ENCODE peak calls at places on chromosome 6, in four cellular contexts. M is heart left ventricle, T is uterus, Y is ovary. F is an unnamed sample.

GRCh38 chr6:43798688-43799444 is 28.9 kb downstream of the VEGFA start:
- DNase-seq in M (peak; percentile 67), T (peak; percentile 59), Y (no peak), F (peak; percentile 83)

GRCh38 chr6:16973071-16973470 is 128.8 kb upstream of the STMND1 start:
- DNase-seq in M (no peak), T (no peak), Y (no peak), F (no peak)

GRCh38 chr6:168122521-168122920 is 43.5 kb upstream of the FRMD1 start:
- DNase-seq in M (no peak), T (no peak), Y (peak; percentile 13), F (no peak)

GRCh38 chr6:35024601-35025054 is 116.5 kb downstream of the TCP11 start:
- DNase-seq in M (peak; percentile 68), T (no peak), Y (no peak), F (no peak)

GRCh38 chr6:43926644-43927524 is 156.9 kb downstream of the VEGFA start:
- DNase-seq in M (no peak), T (peak; percentile 93), Y (peak; percentile 47), F (peak; percentile 43)

GRCh38 chr6:36118550-36119107 is 11.7 kb upstream of the MAPK13 start:
- DNase-seq in M (no peak), T (no peak), Y (no peak), F (peak; percentile 89)

GRCh38 chr6:96468681-96469224 is 52.9 kb upstream of the UFL1 start:
- DNase-seq in M (no peak), T (no peak), Y (no peak), F (no peak)

GRCh38 chr6:12238191-12238590 is 52.0 kb upstream of the EDN1 start:
- DNase-seq in M (no peak), T (no peak), Y (no peak), F (no peak)

GRCh38 chr6:107318100-107318736 is 141.1 kb downstream of the PDSS2 start:
- DNase-seq in M (peak; percentile 49), T (peak; percentile 18), Y (peak; percentile 55), F (peak; percentile 72)

GRCh38 chr6:122393339-122393896 is 6.0 kb upstream of the HSF2 start:
- DNase-seq in M (no peak), T (no peak), Y (no peak), F (no peak)

GRCh38 chr6:21592953-21593352 is 598 bp upstream of the SOX4 start:
- DNase-seq in M (no peak), T (no peak), Y (no peak), F (no peak)

GRCh38 chr6:148565321-148565926 is 181.4 kb upstream of the UST start:
- DNase-seq in M (no peak), T (no peak), Y (no peak), F (no peak)

GRCh38 chr6:141164042-141164748 is 968.5 kb upstream of the GJE1 start:
- DNase-seq in M (peak; percentile 27), T (no peak), Y (no peak), F (no peak)

GRCh38 chr6:23175391-23175790 is 606.0 kb downstream of the HDGFL1 start:
- DNase-seq in M (no peak), T (no peak), Y (no peak), F (no peak)

GRCh38 chr6:128414943-128415342 is 105.5 kb downstream of the PTPRK start:
- DNase-seq in M (no peak), T (no peak), Y (no peak), F (no peak)

GRCh38 chr6:74554041-74554440 is 651.8 kb downstream of the COL12A1 start:
- DNase-seq in M (no peak), T (no peak), Y (no peak), F (no peak)

GRCh38 chr6:110646951-110647910 is 168.0 kb downstream of the CDK19 start:
- DNase-seq in M (no peak), T (no peak), Y (no peak), F (no peak)

GRCh38 chr6:106511274-106512047 is 117.8 kb downstream of the RTN4IP1 start:
- DNase-seq in M (no peak), T (peak; percentile 16), Y (peak; percentile 53), F (peak; percentile 91)

GRCh38 chr6:133184798-133185380 is 56.3 kb upstream of the EYA4 start:
- DNase-seq in M (no peak), T (no peak), Y (no peak), F (no peak)

GRCh38 chr6:42726485-42727083 is 4.2 kb upstream of the PRPH2 start:
- DNase-seq in M (peak; percentile 78), T (peak; percentile 90), Y (peak; percentile 72), F (peak; percentile 87)

GRCh38 chr6:104685871-104686549 is 173.7 kb downstream of the HACE1 start:
- DNase-seq in M (no peak), T (no peak), Y (no peak), F (no peak)

GRCh38 chr6:125858427-125859320 is 67.9 kb downstream of the NCOA7 start:
- DNase-seq in M (peak; percentile 47), T (peak; percentile 47), Y (no peak), F (no peak)

GRCh38 chr6:13364842-13365241 is 36.5 kb upstream of the TBC1D7 start:
- DNase-seq in M (no peak), T (no peak), Y (no peak), F (no peak)

GRCh38 chr6:145756170-145756662 is 20.9 kb upstream of the EPM2A start:
- DNase-seq in M (peak; percentile 34), T (peak; percentile 25), Y (no peak), F (no peak)

GRCh38 chr6:105484238-105485161 is 81.6 kb upstream of the PREP start:
- DNase-seq in M (no peak), T (no peak), Y (no peak), F (no peak)

GRCh38 chr6:162070639-162071038 is 656.9 kb downstream of the PRKN start:
- DNase-seq in M (no peak), T (no peak), Y (no peak), F (no peak)

GRCh38 chr6:70415247-70415646 is 1.9 kb downstream of the FAM135A start:
- DNase-seq in M (no peak), T (no peak), Y (no peak), F (no peak)

GRCh38 chr6:170317718-170318117 is 11.2 kb downstream of the FAM120B start:
- DNase-seq in M (no peak), T (no peak), Y (no peak), F (no peak)

GRCh38 chr6:166926748-166927147 is 29.6 kb downstream of the RNASET2 start:
- DNase-seq in M (no peak), T (peak; percentile 5), Y (no peak), F (peak; percentile 68)

GRCh38 chr6:69179681-69180080 is 544.6 kb downstream of the ADGRB3 start:
- DNase-seq in M (no peak), T (no peak), Y (no peak), F (no peak)

GRCh38 chr6:90186637-90187361 is 109.8 kb downstream of the BACH2 start:
- DNase-seq in M (no peak), T (no peak), Y (no peak), F (no peak)

GRCh38 chr6:4178737-4179333 is 43.5 kb upstream of the ECI2 start:
- DNase-seq in M (no peak), T (no peak), Y (no peak), F (no peak)

GRCh38 chr6:155406801-155407200 is 48.8 kb downstream of the NOX3 start:
- DNase-seq in M (no peak), T (no peak), Y (no peak), F (no peak)

GRCh38 chr6:25991785-25992412 is 29.3 kb downstream of the TRIM38 start:
- DNase-seq in M (peak; percentile 78), T (peak; percentile 66), Y (peak; percentile 76), F (peak; percentile 96)

GRCh38 chr6:143496974-143497373 is 14.5 kb downstream of the FUCA2 start:
- DNase-seq in M (no peak), T (no peak), Y (no peak), F (no peak)

GRCh38 chr6:148520109-148520841 is 177.6 kb downstream of the SASH1 start:
- DNase-seq in M (no peak), T (no peak), Y (no peak), F (peak; percentile 91)

GRCh38 chr6:14466278-14466677 is 348.7 kb downstream of the CD83 start:
- DNase-seq in M (no peak), T (no peak), Y (no peak), F (no peak)

GRCh38 chr6:10316327-10316726 is 98.5 kb downstream of the TFAP2A start:
- DNase-seq in M (no peak), T (no peak), Y (no peak), F (no peak)
- H3K27ac ChIP-seq in M (no peak overlapping the region), T (no peak overlapping the region), Y (no peak overlapping the region), F (no peak overlapping the region)

GRCh38 chr6:161029195-161029809 is 37.7 kb downstream of the MAP3K4 start:
- DNase-seq in M (no peak), T (peak; percentile 55), Y (no peak), F (no peak)
- H3K4me3 ChIP-seq in M (no peak overlapping the region), T (no peak overlapping the region), Y (no peak overlapping the region), F (no peak overlapping the region)

GRCh38 chr6:31901953-31902643 is at the start of gene ZBTB12:
- DNase-seq in M (peak; percentile 93), T (peak; percentile 96), Y (peak; percentile 96), F (peak; percentile 96)
- TF ChIP-seq POLR2A in M (peak; percentile 55), T (peak; percentile 21), Y (peak; percentile 64), F (no peak)

DNA sequence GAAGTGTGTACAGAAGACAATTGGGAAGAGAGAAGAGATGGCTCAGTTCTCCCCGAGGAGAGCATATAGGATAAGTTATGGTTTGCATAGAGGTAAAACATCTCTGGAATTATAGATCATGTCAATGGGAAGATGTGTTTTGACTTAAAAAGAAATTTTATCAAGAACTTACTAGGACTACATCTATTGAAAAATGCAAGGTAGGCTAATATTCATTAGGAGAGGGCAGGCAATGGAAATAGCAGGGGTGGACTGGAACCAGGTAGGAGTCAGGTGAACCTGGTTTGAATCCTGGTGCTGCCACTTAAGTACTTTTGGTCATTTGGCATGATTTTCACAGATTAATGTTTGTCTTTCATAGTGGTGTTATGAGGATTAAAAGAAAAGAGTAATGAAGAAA is 96.2 kb downstream of the FARS2 start:
- DNase-seq in M (no peak), T (no peak), Y (no peak), F (no peak)
- H3K27ac ChIP-seq in M (no peak overlapping the region), T (no peak overlapping the region), Y (no peak overlapping the region), F (no peak overlapping the region)